ENCODE peak calls at places on chromosome 20, in ten cellular contexts. One of them, this sample, is unnamed.

GRCh38 chr20:53146201-53146891 is 174.2 kb downstream of the TSHZ2 start:
- DNase-seq in BE2C: no peak
- DNase-seq in colonic mucosa: no peak
- DNase-seq in astrocyte of the spinal cord: no peak
- DNase-seq in lower leg skin: no peak
- DNase-seq in WERI-Rb-1: no peak
- DNase-seq in lung: no peak
- DNase-seq in HCT116: no peak
- DNase-seq in Calu3: no peak
- DNase-seq in RWPE1: no peak
- DNase-seq in this sample: no peak

GRCh38 chr20:24376523-24377085 is 92.8 kb upstream of the SYNDIG1 start:
- DNase-seq in Calu3: no peak
- DNase-seq in WERI-Rb-1: no peak
- DNase-seq in astrocyte of the spinal cord: peak
- DNase-seq in HCT116: no peak
- DNase-seq in RWPE1: no peak
- DNase-seq in lung: no peak
- DNase-seq in BE2C: no peak
- DNase-seq in colonic mucosa: no peak
- DNase-seq in lower leg skin: no peak
- DNase-seq in this sample: no peak

GRCh38 chr20:52191132-52191435 is 495 bp downstream of the ZFP64 start:
- DNase-seq in lower leg skin: peak
- DNase-seq in colonic mucosa: peak
- DNase-seq in Calu3: no peak
- DNase-seq in HCT116: no peak
- DNase-seq in lung: peak
- DNase-seq in astrocyte of the spinal cord: no peak
- DNase-seq in RWPE1: peak
- DNase-seq in WERI-Rb-1: no peak
- DNase-seq in BE2C: no peak
- DNase-seq in this sample: no peak

GRCh38 chr20:47287609-47288144 is 68.8 kb downstream of the ZMYND8 start:
- DNase-seq in HCT116: no peak
- DNase-seq in astrocyte of the spinal cord: no peak
- DNase-seq in lung: no peak
- DNase-seq in Calu3: no peak
- DNase-seq in WERI-Rb-1: no peak
- DNase-seq in colonic mucosa: no peak
- DNase-seq in BE2C: no peak
- DNase-seq in RWPE1: no peak
- DNase-seq in lower leg skin: peak
- DNase-seq in this sample: no peak

GRCh38 chr20:31698803-31699718 is 23.6 kb downstream of the BCL2L1 start:
- DNase-seq in BE2C: no peak
- DNase-seq in colonic mucosa: peak
- DNase-seq in lower leg skin: peak
- DNase-seq in astrocyte of the spinal cord: peak
- DNase-seq in lung: peak
- DNase-seq in WERI-Rb-1: peak
- DNase-seq in HCT116: peak
- DNase-seq in RWPE1: peak
- DNase-seq in Calu3: peak
- DNase-seq in this sample: peak

GRCh38 chr20:1748777-1749176 is 91.2 kb upstream of the SIRPG start:
- DNase-seq in WERI-Rb-1: no peak
- DNase-seq in HCT116: no peak
- DNase-seq in Calu3: no peak
- DNase-seq in colonic mucosa: no peak
- DNase-seq in astrocyte of the spinal cord: no peak
- DNase-seq in RWPE1: no peak
- DNase-seq in BE2C: no peak
- DNase-seq in lung: no peak
- DNase-seq in lower leg skin: no peak
- DNase-seq in this sample: no peak

GRCh38 chr20:15618912-15619311 is 954.3 kb downstream of the KIF16B start:
- DNase-seq in lung: no peak
- DNase-seq in colonic mucosa: no peak
- DNase-seq in WERI-Rb-1: no peak
- DNase-seq in astrocyte of the spinal cord: no peak
- DNase-seq in RWPE1: no peak
- DNase-seq in HCT116: no peak
- DNase-seq in Calu3: no peak
- DNase-seq in BE2C: no peak
- DNase-seq in lower leg skin: no peak
- DNase-seq in this sample: no peak

GRCh38 chr20:16048881-16049280 is 524.4 kb downstream of the KIF16B start:
- DNase-seq in lower leg skin: no peak
- DNase-seq in Calu3: no peak
- DNase-seq in colonic mucosa: no peak
- DNase-seq in RWPE1: no peak
- DNase-seq in WERI-Rb-1: no peak
- DNase-seq in astrocyte of the spinal cord: no peak
- DNase-seq in BE2C: no peak
- DNase-seq in lung: no peak
- DNase-seq in HCT116: no peak
- DNase-seq in this sample: no peak

GRCh38 chr20:8309638-8310037 is 177.6 kb downstream of the PLCB1 start:
- DNase-seq in lower leg skin: no peak
- DNase-seq in lung: no peak
- DNase-seq in HCT116: no peak
- DNase-seq in RWPE1: no peak
- DNase-seq in Calu3: no peak
- DNase-seq in colonic mucosa: no peak
- DNase-seq in BE2C: no peak
- DNase-seq in WERI-Rb-1: no peak
- DNase-seq in astrocyte of the spinal cord: peak
- DNase-seq in this sample: no peak

GRCh38 chr20:24984963-24985640 is 7.4 kb downstream of the APMAP start:
- DNase-seq in BE2C: no peak
- DNase-seq in HCT116: no peak
- DNase-seq in lower leg skin: peak
- DNase-seq in Calu3: no peak
- DNase-seq in RWPE1: no peak
- DNase-seq in WERI-Rb-1: no peak
- DNase-seq in lung: no peak
- DNase-seq in astrocyte of the spinal cord: no peak
- DNase-seq in colonic mucosa: peak
- DNase-seq in this sample: no peak

GRCh38 chr20:46220808-46221207 is 87.5 kb downstream of the CDH22 start:
- DNase-seq in HCT116: peak
- DNase-seq in Calu3: peak
- DNase-seq in astrocyte of the spinal cord: no peak
- DNase-seq in RWPE1: peak
- DNase-seq in WERI-Rb-1: peak
- DNase-seq in colonic mucosa: no peak
- DNase-seq in lung: no peak
- DNase-seq in lower leg skin: no peak
- DNase-seq in BE2C: peak
- DNase-seq in this sample: no peak

GRCh38 chr20:309306-309840 is 12.0 kb downstream of the ZCCHC3 start:
- DNase-seq in Calu3: no peak
- DNase-seq in RWPE1: no peak
- DNase-seq in WERI-Rb-1: no peak
- DNase-seq in BE2C: no peak
- DNase-seq in HCT116: no peak
- DNase-seq in lower leg skin: no peak
- DNase-seq in colonic mucosa: no peak
- DNase-seq in astrocyte of the spinal cord: no peak
- DNase-seq in lung: no peak
- DNase-seq in this sample: no peak

GRCh38 chr20:20360464-20360863 is 7.4 kb upstream of the INSM1 start:
- DNase-seq in Calu3: no peak
- DNase-seq in colonic mucosa: peak
- DNase-seq in HCT116: peak
- DNase-seq in RWPE1: peak
- DNase-seq in BE2C: peak
- DNase-seq in lower leg skin: no peak
- DNase-seq in lung: no peak
- DNase-seq in WERI-Rb-1: peak
- DNase-seq in astrocyte of the spinal cord: peak
- DNase-seq in this sample: peak

GRCh38 chr20:38294334-38294592 is 9.7 kb upstream of the BPI start:
- DNase-seq in RWPE1: no peak
- DNase-seq in astrocyte of the spinal cord: no peak
- DNase-seq in lower leg skin: no peak
- DNase-seq in HCT116: no peak
- DNase-seq in BE2C: no peak
- DNase-seq in Calu3: no peak
- DNase-seq in colonic mucosa: no peak
- DNase-seq in lung: no peak
- DNase-seq in WERI-Rb-1: no peak
- DNase-seq in this sample: no peak

GRCh38 chr20:2252419-2253060 is 43.3 kb upstream of the TGM3 start:
- DNase-seq in lung: no peak
- DNase-seq in lower leg skin: peak
- DNase-seq in astrocyte of the spinal cord: no peak
- DNase-seq in Calu3: no peak
- DNase-seq in colonic mucosa: no peak
- DNase-seq in RWPE1: no peak
- DNase-seq in WERI-Rb-1: no peak
- DNase-seq in HCT116: no peak
- DNase-seq in BE2C: no peak
- DNase-seq in this sample: no peak

GRCh38 chr20:32285621-32286334 is 8.3 kb downstream of the KIF3B start:
- DNase-seq in WERI-Rb-1: no peak
- DNase-seq in astrocyte of the spinal cord: no peak
- DNase-seq in lower leg skin: no peak
- DNase-seq in RWPE1: no peak
- DNase-seq in Calu3: no peak
- DNase-seq in HCT116: no peak
- DNase-seq in BE2C: no peak
- DNase-seq in colonic mucosa: peak
- DNase-seq in lung: no peak
- DNase-seq in this sample: no peak

GRCh38 chr20:24158271-24158670 is 169.7 kb upstream of the GGTLC1 start:
- DNase-seq in WERI-Rb-1: no peak
- DNase-seq in BE2C: no peak
- DNase-seq in lower leg skin: no peak
- DNase-seq in lung: no peak
- DNase-seq in colonic mucosa: no peak
- DNase-seq in Calu3: no peak
- DNase-seq in RWPE1: no peak
- DNase-seq in HCT116: no peak
- DNase-seq in astrocyte of the spinal cord: no peak
- DNase-seq in this sample: no peak

GRCh38 chr20:4108495-4109306 is 93.3 kb upstream of the RNF24 start:
- DNase-seq in WERI-Rb-1: peak
- DNase-seq in RWPE1: peak
- DNase-seq in colonic mucosa: peak
- DNase-seq in lower leg skin: no peak
- DNase-seq in BE2C: peak
- DNase-seq in HCT116: peak
- DNase-seq in Calu3: peak
- DNase-seq in astrocyte of the spinal cord: peak
- DNase-seq in lung: peak
- DNase-seq in this sample: peak

GRCh38 chr20:3632311-3633004 is 30.7 kb downstream of the GFRA4 start:
- DNase-seq in lung: no peak
- DNase-seq in colonic mucosa: no peak
- DNase-seq in HCT116: no peak
- DNase-seq in astrocyte of the spinal cord: no peak
- DNase-seq in RWPE1: no peak
- DNase-seq in BE2C: no peak
- DNase-seq in Calu3: no peak
- DNase-seq in WERI-Rb-1: no peak
- DNase-seq in lower leg skin: no peak
- DNase-seq in this sample: no peak

GRCh38 chr20:40443731-40444130 is 245.3 kb downstream of the MAFB start:
- DNase-seq in WERI-Rb-1: no peak
- DNase-seq in colonic mucosa: no peak
- DNase-seq in Calu3: no peak
- DNase-seq in BE2C: no peak
- DNase-seq in HCT116: no peak
- DNase-seq in RWPE1: no peak
- DNase-seq in lung: no peak
- DNase-seq in astrocyte of the spinal cord: no peak
- DNase-seq in lower leg skin: peak
- DNase-seq in this sample: no peak

GRCh38 chr20:51017313-51017712 is 5.6 kb downstream of the KCNG1 start:
- DNase-seq in lung: no peak
- DNase-seq in Calu3: no peak
- DNase-seq in WERI-Rb-1: no peak
- DNase-seq in astrocyte of the spinal cord: no peak
- DNase-seq in lower leg skin: no peak
- DNase-seq in BE2C: no peak
- DNase-seq in colonic mucosa: no peak
- DNase-seq in RWPE1: no peak
- DNase-seq in HCT116: no peak
- DNase-seq in this sample: no peak

GRCh38 chr20:18090044-18090443 is 32.3 kb upstream of the OVOL2 start:
- DNase-seq in BE2C: no peak
- DNase-seq in astrocyte of the spinal cord: no peak
- DNase-seq in lung: no peak
- DNase-seq in HCT116: no peak
- DNase-seq in colonic mucosa: no peak
- DNase-seq in lower leg skin: peak
- DNase-seq in WERI-Rb-1: no peak
- DNase-seq in RWPE1: no peak
- DNase-seq in Calu3: no peak
- DNase-seq in this sample: no peak
- TF ChIP-seq CTCF in BE2C: no peak
- TF ChIP-seq CTCF in astrocyte of the spinal cord: no peak
- TF ChIP-seq CTCF in lung: no peak
- TF ChIP-seq CTCF in HCT116: no peak
- TF ChIP-seq CTCF in colonic mucosa: no peak
- TF ChIP-seq CTCF in lower leg skin: no peak
- TF ChIP-seq CTCF in WERI-Rb-1: no peak
- TF ChIP-seq CTCF in RWPE1: no peak
- TF ChIP-seq CTCF in Calu3: no peak
- TF ChIP-seq CTCF in this sample: no peak

GRCh38 chr20:57868310-57868709 is 158.5 kb upstream of the PMEPA1 start:
- DNase-seq in BE2C: no peak
- DNase-seq in RWPE1: no peak
- DNase-seq in astrocyte of the spinal cord: no peak
- DNase-seq in lower leg skin: peak
- DNase-seq in HCT116: no peak
- DNase-seq in lung: peak
- DNase-seq in colonic mucosa: no peak
- DNase-seq in Calu3: no peak
- DNase-seq in WERI-Rb-1: no peak
- DNase-seq in this sample: no peak
- TF ChIP-seq CTCF in BE2C: no peak
- TF ChIP-seq CTCF in RWPE1: no peak
- TF ChIP-seq CTCF in astrocyte of the spinal cord: no peak
- TF ChIP-seq CTCF in lower leg skin: no peak
- TF ChIP-seq CTCF in HCT116: no peak
- TF ChIP-seq CTCF in lung: no peak
- TF ChIP-seq CTCF in colonic mucosa: no peak
- TF ChIP-seq CTCF in Calu3: no peak
- TF ChIP-seq CTCF in WERI-Rb-1: no peak
- TF ChIP-seq CTCF in this sample: no peak

GRCh38 chr20:49167811-49168507 is 20.2 kb downstream of the STAU1 start:
- DNase-seq in lower leg skin: no peak
- DNase-seq in lung: no peak
- DNase-seq in astrocyte of the spinal cord: no peak
- DNase-seq in Calu3: no peak
- DNase-seq in HCT116: no peak
- DNase-seq in RWPE1: no peak
- DNase-seq in WERI-Rb-1: no peak
- DNase-seq in BE2C: no peak
- DNase-seq in colonic mucosa: no peak
- DNase-seq in this sample: no peak
- TF ChIP-seq CTCF in lower leg skin: no peak
- TF ChIP-seq CTCF in lung: no peak
- TF ChIP-seq CTCF in astrocyte of the spinal cord: no peak
- TF ChIP-seq CTCF in Calu3: no peak
- TF ChIP-seq CTCF in HCT116: no peak
- TF ChIP-seq CTCF in RWPE1: no peak
- TF ChIP-seq CTCF in WERI-Rb-1: no peak
- TF ChIP-seq CTCF in BE2C: no peak
- TF ChIP-seq CTCF in colonic mucosa: no peak
- TF ChIP-seq CTCF in this sample: no peak

GRCh38 chr20:36830791-36831691 is 44.9 kb upstream of the TLDC2 start:
- DNase-seq in RWPE1: no peak
- DNase-seq in WERI-Rb-1: no peak
- DNase-seq in Calu3: no peak
- DNase-seq in colonic mucosa: no peak
- DNase-seq in lung: peak
- DNase-seq in BE2C: no peak
- DNase-seq in lower leg skin: no peak
- DNase-seq in astrocyte of the spinal cord: no peak
- DNase-seq in HCT116: no peak
- DNase-seq in this sample: no peak
- TF ChIP-seq CTCF in RWPE1: no peak
- TF ChIP-seq CTCF in WERI-Rb-1: peak
- TF ChIP-seq CTCF in Calu3: no peak
- TF ChIP-seq CTCF in colonic mucosa: no peak
- TF ChIP-seq CTCF in lung: no peak
- TF ChIP-seq CTCF in BE2C: peak
- TF ChIP-seq CTCF in lower leg skin: no peak
- TF ChIP-seq CTCF in astrocyte of the spinal cord: peak
- TF ChIP-seq CTCF in HCT116: peak
- TF ChIP-seq CTCF in this sample: no peak

This sample was measured in B cell.